ENCODE peak calls at places on chromosomes 2 and 18, in seven cellular contexts. K is NCI-H2081, R is GDM1, L is ELR, Z is neural crest cell, Q is heart right ventricle, P is SW480. G is an unnamed sample.

GRCh38 chr18:31223371-31223770 is 60.7 kb upstream of the DSC1 start:
- DNase-seq in K (no peak), R (no peak), L (no peak), Z (no peak), Q (no peak), P (no peak), G (no peak)

GRCh38 chr2:239383796-239384156 is 17.0 kb downstream of the HDAC4 start:
- DNase-seq in K (no peak), R (no peak), L (no peak), Z (no peak), Q (no peak), P (no peak), G (no peak)

GRCh38 chr2:2845267-2845666 is 514.2 kb upstream of the MYT1L start:
- DNase-seq in K (no peak), R (no peak), L (no peak), Z (no peak), Q (no peak), P (no peak), G (no peak)

GRCh38 chr2:84919885-84920580 is 14.6 kb downstream of the TMSB10 start:
- DNase-seq in K (no peak), R (no peak), L (peak), Z (no peak), Q (no peak), P (peak), G (no peak)

GRCh38 chr2:49369650-49370049 is 215.3 kb upstream of the FSHR start:
- DNase-seq in K (no peak), R (no peak), L (no peak), Z (no peak), Q (no peak), P (no peak), G (no peak)

GRCh38 chr2:64625352-64626145 is 28.2 kb downstream of the SERTAD2 start:
- DNase-seq in K (no peak), R (no peak), L (no peak), Z (no peak), Q (no peak), P (no peak), G (no peak)

GRCh38 chr2:2719015-2719414 is 387.9 kb upstream of the MYT1L start:
- DNase-seq in K (no peak), R (no peak), L (no peak), Z (no peak), Q (no peak), P (no peak), G (no peak)

GRCh38 chr2:12457831-12458230 is 258.9 kb upstream of the TRIB2 start:
- DNase-seq in K (no peak), R (no peak), L (no peak), Z (no peak), Q (no peak), P (no peak), G (no peak)

GRCh38 chr2:73373335-73373734 is 12.3 kb upstream of the ALMS1 start:
- DNase-seq in K (no peak), R (no peak), L (no peak), Z (no peak), Q (no peak), P (no peak), G (no peak)

GRCh38 chr2:226727251-226727650 is 72.4 kb downstream of the IRS1 start:
- DNase-seq in K (no peak), R (no peak), L (no peak), Z (no peak), Q (no peak), P (no peak), G (no peak)

GRCh38 chr18:63879684-63880083 is 7.8 kb upstream of the SERPINB2 start:
- DNase-seq in K (no peak), R (no peak), L (peak), Z (no peak), Q (no peak), P (no peak), G (peak)

GRCh38 chr2:3449936-3450335 is 69.4 kb downstream of the ADI1 start:
- DNase-seq in K (no peak), R (no peak), L (no peak), Z (no peak), Q (no peak), P (no peak), G (no peak)

GRCh38 chr18:9365406-9365805 is 30.8 kb downstream of the TWSG1 start:
- DNase-seq in K (no peak), R (no peak), L (peak), Z (no peak), Q (no peak), P (no peak), G (no peak)

GRCh38 chr2:108613261-108614042 is 79.2 kb downstream of the LIMS1 start:
- DNase-seq in K (no peak), R (no peak), L (no peak), Z (no peak), Q (no peak), P (no peak), G (no peak)

GRCh38 chr2:188997276-188997675 is 23.1 kb downstream of the COL3A1 start:
- DNase-seq in K (no peak), R (no peak), L (no peak), Z (no peak), Q (no peak), P (no peak), G (no peak)

GRCh38 chr2:47179325-47179724 is 24.2 kb upstream of the STPG4 start:
- DNase-seq in K (no peak), R (peak), L (no peak), Z (no peak), Q (no peak), P (no peak), G (peak)

GRCh38 chr2:37916512-37917082 is 8.5 kb upstream of the RMDN2 start:
- DNase-seq in K (no peak), R (no peak), L (peak), Z (no peak), Q (no peak), P (no peak), G (no peak)

GRCh38 chr2:119719261-119719627 is 40.2 kb downstream of the TMEM177 start:
- DNase-seq in K (no peak), R (no peak), L (no peak), Z (no peak), Q (no peak), P (no peak), G (no peak)

GRCh38 chr2:17827785-17828184 is 11.5 kb downstream of the MSGN1 start:
- DNase-seq in K (no peak), R (no peak), L (no peak), Z (no peak), Q (no peak), P (no peak), G (no peak)

GRCh38 chr2:36549063-36549662 is 48.8 kb downstream of the FEZ2 start:
- DNase-seq in K (no peak), R (no peak), L (peak), Z (no peak), Q (no peak), P (no peak), G (no peak)

GRCh38 chr2:201383156-201383555 is 26.0 kb upstream of the FLACC1 start:
- DNase-seq in K (no peak), R (no peak), L (no peak), Z (no peak), Q (no peak), P (no peak), G (no peak)

GRCh38 chr2:225999692-226000091 is 600.2 kb downstream of the NYAP2 start:
- DNase-seq in K (no peak), R (no peak), L (no peak), Z (no peak), Q (no peak), P (no peak), G (no peak)

GRCh38 chr2:59570818-59571217 is 982.6 kb downstream of the BCL11A start:
- DNase-seq in K (no peak), R (no peak), L (no peak), Z (no peak), Q (no peak), P (no peak), G (no peak)